ENCODE peak calls at places on chromosome 21, in four cellular contexts. E is GM23248, S is neural progenitor cell, Y is MM.1S. T is an unnamed sample.

GRCh38 chr21:30717105-30717504 is 1.5 kb downstream of the KRTAP21-3 start:
- DNase-seq in S (no peak), E (no peak), Y (no peak), T (no peak)

GRCh38 chr21:26850116-26850643 is 5.0 kb upstream of the ADAMTS1 start:
- DNase-seq in S (peak; percentile 37), E (peak; percentile 60), Y (peak; percentile 58), T (peak; percentile 37)

GRCh38 chr21:31484219-31484618 is 140.2 kb upstream of the TIAM1 start:
- DNase-seq in E (no peak), S (no peak), Y (no peak), T (no peak)

GRCh38 chr21:31660134-31660565 is 657 bp downstream of the SOD1 start:
- DNase-seq in E (no peak), S (peak; percentile 72), Y (peak; percentile 52), T (peak; percentile 61)

GRCh38 chr21:29078884-29079765 is 5.7 kb upstream of the CCT8 start:
- DNase-seq in E (no peak), S (no peak), Y (peak; percentile 71), T (no peak)

GRCh38 chr21:41825216-41825615 is 53.9 kb downstream of the PRDM15 start:
- DNase-seq in E (no peak), S (no peak), Y (no peak), T (no peak)

GRCh38 chr21:31172328-31172727 is 134.1 kb upstream of the KRTAP19-8 start:
- DNase-seq in Y (no peak), S (peak; percentile 39), E (no peak), T (no peak)

GRCh38 chr21:16069713-16070112 is 339.9 kb downstream of the USP25 start:
- DNase-seq in Y (no peak), S (no peak), E (peak; percentile 69), T (no peak)

GRCh38 chr21:23162213-23162946 is 2164.2 kb downstream of the NCAM2 start:
- DNase-seq in Y (peak; percentile 19), E (no peak), S (no peak), T (peak; percentile 6)

GRCh38 chr21:25370311-25370744 is 237.0 kb downstream of the MRPL39 start:
- DNase-seq in S (no peak), E (peak; percentile 99), Y (no peak), T (peak; percentile 31)

GRCh38 chr21:41133896-41134522 is 34.0 kb upstream of the BACE2 start:
- DNase-seq in E (peak; percentile 72), S (peak; percentile 58), Y (peak; percentile 59), T (peak; percentile 51)

GRCh38 chr21:38619865-38620513 is 121.7 kb upstream of the ERG start:
- DNase-seq in Y (no peak), S (no peak), E (peak; percentile 96), T (no peak)

GRCh38 chr21:16589499-16589898 is 859.7 kb downstream of the USP25 start:
- DNase-seq in S (no peak), E (no peak), Y (no peak), T (no peak)

GRCh38 chr21:19683492-19683891 is 1279.9 kb upstream of the TMPRSS15 start:
- DNase-seq in S (no peak), Y (peak; percentile 28), E (no peak), T (no peak)

GRCh38 chr21:10272216-10272615 is 249.2 kb upstream of the TPTE start:
- DNase-seq in E (peak; percentile 5), S (no peak), Y (no peak), T (no peak)

GRCh38 chr21:22468893-22469292 is 1470.7 kb downstream of the NCAM2 start:
- DNase-seq in Y (no peak), E (no peak), S (no peak), T (no peak)

GRCh38 chr21:30839304-30839703 is 9.7 kb upstream of the KRTAP7-1 start:
- DNase-seq in S (peak; percentile 75), E (peak; percentile 37), Y (peak; percentile 70), T (peak; percentile 78)

GRCh38 chr21:41684381-41685245 is 82.2 kb downstream of the RIPK4 start:
- DNase-seq in E (peak; percentile 70), S (no peak), Y (no peak), T (peak; percentile 72)

GRCh38 chr21:16407403-16408279 is 677.9 kb downstream of the USP25 start:
- DNase-seq in S (no peak), Y (no peak), E (peak; percentile 14), T (no peak)

GRCh38 chr21:41622831-41623548 is 115.0 kb upstream of the TMPRSS2 start:
- DNase-seq in E (peak; percentile 71), Y (no peak), S (no peak), T (no peak)

GRCh38 chr21:32021319-32022027 is 148.7 kb downstream of the HUNK start:
- DNase-seq in S (no peak), E (peak; percentile 2), Y (no peak), T (peak; percentile 34)

GRCh38 chr21:17343055-17343454 is 169.8 kb upstream of the CXADR start:
- DNase-seq in S (peak; percentile 75), Y (peak; percentile 71), E (peak; percentile 32), T (peak; percentile 14)

GRCh38 chr21:15003463-15004135 is 61.2 kb downstream of the NRIP1 start:
- DNase-seq in S (peak; percentile 66), E (no peak), Y (no peak), T (no peak)

GRCh38 chr21:15007716-15008296 is 57.0 kb downstream of the NRIP1 start:
- DNase-seq in Y (no peak), E (no peak), S (no peak), T (no peak)

GRCh38 chr21:15004721-15005370 is 60.0 kb downstream of the NRIP1 start:
- DNase-seq in Y (no peak), S (no peak), E (peak; percentile 67), T (no peak)

GRCh38 chr21:15006594-15007230 is 58.1 kb downstream of the NRIP1 start:
- DNase-seq in S (no peak), Y (no peak), E (no peak), T (no peak)

GRCh38 chr21:15005391-15005790 is 59.4 kb downstream of the NRIP1 start:
- DNase-seq in S (peak; percentile 26), Y (no peak), E (peak; percentile 40), T (no peak)
- TF ChIP-seq EZH2phosphoT487 in S (no peak), Y (no peak), E (no peak), T (no peak)

GRCh38 chr21:42829417-42829816 is 49.9 kb downstream of the WDR4 start:
- DNase-seq in E (no peak), S (no peak), Y (no peak), T (no peak)
- H3K4me1 ChIP-seq in E (no peaks in the 10 kb centered on the region), S (no peaks in the 10 kb centered on the region), Y (no peaks in the 10 kb centered on the region), T (no peaks in the 10 kb centered on the region)

GRCh38 chr21:44873356-44874239 is at the start of gene PTTG1IP:
- DNase-seq in S (peak; percentile 99), E (peak; percentile 99), Y (peak; percentile 100), T (peak; percentile 100)

GRCh38 chr21:44872568-44873355 is 728 bp downstream of the PTTG1IP start:
- DNase-seq in E (peak; percentile 61), S (peak; percentile 79), Y (peak; percentile 46), T (peak; percentile 60)

GRCh38 chr21:44875341-44875740 is 1.9 kb upstream of the PTTG1IP start:
- DNase-seq in S (no peak), E (peak; percentile 64), Y (peak; percentile 66), T (no peak)

GRCh38 chr21:44874240-44874496 is 678 bp upstream of the PTTG1IP start:
- DNase-seq in Y (no peak), E (no peak), S (no peak), T (no peak)

DNA sequence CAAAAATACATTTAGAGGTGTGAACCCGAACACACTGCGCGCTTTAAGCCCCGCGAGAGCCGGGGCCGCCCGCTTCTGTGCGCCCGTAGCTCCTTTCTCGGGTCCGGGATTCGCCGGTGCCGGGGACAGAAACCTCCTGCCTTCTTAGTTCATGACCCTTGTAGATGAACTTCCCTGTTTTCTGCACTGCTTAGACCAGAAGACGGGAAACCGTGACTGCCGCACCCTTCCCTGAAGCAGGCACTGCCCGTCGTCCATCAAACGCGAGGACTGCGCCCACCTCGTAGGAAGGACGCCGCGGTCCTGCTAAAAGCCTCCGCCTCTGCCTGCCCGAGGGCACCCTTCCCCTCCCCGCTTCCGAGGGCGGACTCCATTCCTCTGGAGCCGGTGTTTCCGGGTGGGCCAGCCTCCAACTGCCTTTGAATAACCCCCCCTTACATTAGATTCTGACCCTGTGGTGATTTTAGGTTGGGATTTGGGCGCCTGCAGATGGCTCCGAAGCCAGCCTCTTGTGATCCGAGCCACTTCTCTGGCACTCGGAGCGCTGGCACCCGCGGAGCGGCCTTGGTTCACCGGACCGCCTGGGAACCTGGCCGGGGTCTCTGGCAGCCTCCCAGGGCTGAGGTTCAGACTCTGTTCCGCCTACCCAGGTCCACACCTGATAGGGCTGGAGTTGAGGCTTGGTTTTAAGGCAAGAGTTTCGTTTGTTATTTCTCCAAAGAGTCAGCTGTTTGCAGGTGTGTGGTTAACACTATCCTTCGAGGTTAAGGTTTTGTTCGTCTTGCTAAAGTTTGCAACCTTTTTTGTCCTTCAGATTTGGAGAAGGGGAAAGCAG is 1.2 kb upstream of the PTTG1IP start:
- DNase-seq in S (peak; percentile 49), E (peak; percentile 55), Y (peak; percentile 75), T (peak; percentile 43)
- TF ChIP-seq EZH2 in S (peak; percentile 96), E (no peak), Y (no peak), T (no peak)

DNA sequence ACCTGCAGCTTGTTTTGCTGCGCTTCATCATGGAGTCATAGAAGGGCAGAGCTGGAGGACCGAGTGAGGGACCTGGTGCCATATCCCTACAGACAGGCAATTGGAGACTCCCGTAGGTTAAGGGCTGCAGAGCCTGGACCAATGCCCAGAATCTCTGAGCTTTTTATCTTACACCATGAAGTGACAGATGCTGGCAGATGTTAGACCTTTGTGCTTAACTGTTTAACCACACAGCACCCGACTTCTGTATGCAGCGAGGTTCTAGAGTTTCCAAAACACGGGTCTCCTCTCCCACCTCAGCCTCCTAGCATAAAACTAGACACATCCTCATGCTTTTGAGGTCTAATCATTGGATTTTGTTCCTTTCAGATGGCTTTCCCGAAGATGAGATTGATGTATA is 47.5 kb downstream of the B3GALT5 start:
- DNase-seq in E (peak; percentile 30), Y (no peak), S (no peak), T (peak; percentile 48)
- TF ChIP-seq EZH2phosphoT487 in E (no peak), Y (no peak), S (no peak), T (no peak)

DNA sequence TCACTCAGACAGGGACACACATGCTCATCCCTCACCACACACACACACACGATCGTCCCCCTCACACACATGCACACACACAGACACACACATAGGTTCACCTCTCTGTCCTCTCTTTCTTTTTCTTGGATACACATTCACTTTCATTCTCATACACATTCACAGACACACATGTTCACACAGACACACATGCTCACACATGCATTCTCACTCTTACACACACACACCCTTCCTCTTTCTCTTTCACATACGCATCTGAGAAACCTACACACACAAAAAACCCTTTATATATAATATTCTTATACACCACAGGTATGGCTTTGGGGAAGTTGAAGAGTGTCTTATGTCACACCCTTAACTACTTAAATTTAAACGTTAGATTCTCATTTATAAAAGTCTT is 248.6 kb upstream of the RUNX1 start:
- DNase-seq in S (no peak), E (no peak), Y (no peak), T (no peak)
- H3K4me1 ChIP-seq in S (peaks cover 22% of the 10 kb centered on the region), E (peaks cover under 1% of the 10 kb centered on the region), Y (peaks cover 5% of the 10 kb centered on the region), T (peaks cover 5% of the 10 kb centered on the region)

GRCh38 chr21:33089439-33089838 is 19.5 kb downstream of the OLIG1 start:
- DNase-seq in Y (no peak), E (no peak), S (no peak), T (no peak)

DNA sequence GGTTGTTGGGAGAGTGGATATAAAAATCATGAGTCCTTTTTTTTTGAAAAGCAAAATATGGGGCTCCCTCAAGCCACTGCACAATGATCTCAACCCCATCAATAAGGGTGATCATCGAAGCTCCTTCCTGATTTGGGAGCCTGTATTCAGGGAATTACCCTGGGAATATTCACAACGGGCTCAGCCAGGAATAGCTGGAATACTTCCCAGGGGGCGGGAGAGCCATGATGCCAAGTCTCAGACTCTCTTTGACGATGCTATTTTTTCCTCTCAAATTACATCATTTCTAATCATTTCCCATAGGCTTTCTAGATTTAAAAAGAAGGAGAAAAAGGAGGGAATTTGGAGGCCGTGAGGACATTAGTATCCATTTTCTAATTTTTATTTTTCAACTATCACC is 18.4 kb downstream of the OLIG1 start:
- DNase-seq in Y (no peak), E (no peak), S (no peak), T (no peak)
- TF ChIP-seq EZH2 in Y (no peak), E (no peak), S (no peak), T (no peak)